ENCODE peak calls at places on chromosome 17, in five cellular contexts. P is fibroblast of pulmonary artery, N is fibroblast of the aortic adventitia, J is HCT116, A is fibroblast of lung. I is an unnamed sample.

GRCh38 chr17:4968166-4968915 is 724 bp upstream of the SPAG7 start:
- DNase-seq in P (no peak), N (peak), J (no peak), A (no peak), I (no peak)

GRCh38 chr17:65401581-65401980 is 159.9 kb downstream of the AXIN2 start:
- DNase-seq in P (no peak), N (no peak), J (no peak), A (no peak), I (no peak)

GRCh38 chr17:48610282-48611211 is at the start of gene HOXB7:
- DNase-seq in P (no peak), N (peak), J (no peak), A (no peak), I (no peak)

GRCh38 chr17:213286-214105 is 32.0 kb upstream of the DOC2B start:
- DNase-seq in P (no peak), N (no peak), J (no peak), A (no peak), I (no peak)

GRCh38 chr17:40850287-40850972 is 16.6 kb downstream of the KRT12 start:
- DNase-seq in P (peak), N (no peak), J (no peak), A (no peak), I (no peak)

GRCh38 chr17:33750943-33751701 is 458.0 kb upstream of the ASIC2 start:
- DNase-seq in P (peak), N (peak), J (peak), A (peak), I (peak)

GRCh38 chr17:41917957-41918391 is 777 bp downstream of the ACLY start:
- DNase-seq in P (peak), N (peak), J (no peak), A (peak), I (no peak)

GRCh38 chr17:57086069-57086930 is 1.3 kb downstream of the AKAP1 start:
- DNase-seq in P (peak), N (peak), J (no peak), A (peak), I (peak)

GRCh38 chr17:3804503-3804931 is 3.5 kb upstream of the ITGAE start:
- DNase-seq in P (peak), N (peak), J (no peak), A (peak), I (no peak)

GRCh38 chr17:45092932-45093430 is 31.9 kb downstream of the NMT1 start:
- DNase-seq in P (peak), N (peak), J (peak), A (peak), I (peak)

GRCh38 chr17:61307905-61308886 is 91.4 kb upstream of the TBX2 start:
- DNase-seq in P (peak), N (peak), J (no peak), A (peak), I (peak)

GRCh38 chr17:66171172-66171571 is 20.8 kb downstream of the CEP112 start:
- DNase-seq in P (no peak), N (no peak), J (no peak), A (no peak), I (no peak)

GRCh38 chr17:18246880-18247612 is 11.5 kb downstream of the FLII start:
- DNase-seq in P (peak), N (peak), J (no peak), A (peak), I (peak)

GRCh38 chr17:80758793-80759673 is 214.4 kb downstream of the RPTOR start:
- DNase-seq in P (no peak), N (peak), J (no peak), A (no peak), I (no peak)

GRCh38 chr17:42655528-42655927 is 3.6 kb upstream of the TUBG2 start:
- DNase-seq in P (no peak), N (peak), J (no peak), A (peak), I (peak)

GRCh38 chr17:21300601-21301571 is 16.4 kb downstream of the MAP2K3 start:
- DNase-seq in P (no peak), N (no peak), J (no peak), A (no peak), I (no peak)

GRCh38 chr17:80812362-80813088 is 179.1 kb upstream of the CHMP6 start:
- DNase-seq in P (no peak), N (no peak), J (no peak), A (no peak), I (no peak)

GRCh38 chr17:58219789-58220183 is 731 bp upstream of the MKS1 start:
- DNase-seq in P (no peak), N (no peak), J (no peak), A (no peak), I (peak)

GRCh38 chr17:31522284-31522931 is 130.9 kb downstream of the RAB11FIP4 start:
- DNase-seq in P (no peak), N (no peak), J (no peak), A (no peak), I (no peak)

GRCh38 chr17:81928497-81929252 is 1.1 kb upstream of the MAFG start:
- DNase-seq in P (no peak), N (no peak), J (no peak), A (no peak), I (no peak)

GRCh38 chr17:7220593-7221280 is 999 bp downstream of the ACADVL start:
- DNase-seq in P (peak), N (peak), J (no peak), A (peak), I (peak)

GRCh38 chr17:180380-181212 is 854 bp downstream of the DOC2B start:
- DNase-seq in P (no peak), N (no peak), J (no peak), A (no peak), I (no peak)

GRCh38 chr17:75764711-75765421 is at the start of gene GALK1:
- DNase-seq in P (peak), N (peak), J (no peak), A (peak), I (peak)

GRCh38 chr17:49552070-49552751 is 23.5 kb upstream of the NXPH3 start:
- DNase-seq in P (no peak), N (no peak), J (no peak), A (peak), I (no peak)

GRCh38 chr17:40348562-40349476 is 15.7 kb downstream of the GJD3 start:
- DNase-seq in P (no peak), N (no peak), J (no peak), A (peak), I (no peak)

GRCh38 chr17:27598337-27599050 is 32.5 kb upstream of the LGALS9 start:
- DNase-seq in P (no peak), N (no peak), J (no peak), A (no peak), I (no peak)

GRCh38 chr17:30391534-30391933 is 12.8 kb downstream of the CPD start:
- DNase-seq in P (no peak), N (no peak), J (no peak), A (no peak), I (no peak)

GRCh38 chr17:58303981-58304734 is 23.4 kb upstream of the MPO start:
- DNase-seq in P (peak), N (peak), J (peak), A (peak), I (peak)

GRCh38 chr17:9178319-9178718 is 157.0 kb downstream of the NTN1 start:
- DNase-seq in P (no peak), N (no peak), J (no peak), A (no peak), I (no peak)

GRCh38 chr17:29617481-29618271 is 5.0 kb downstream of the CORO6 start:
- DNase-seq in P (peak), N (peak), J (peak), A (peak), I (no peak)

GRCh38 chr17:81967533-81968395 is 6.8 kb upstream of the NOTUM start:
- DNase-seq in P (peak), N (peak), J (peak), A (peak), I (peak)

GRCh38 chr17:4852504-4853075 is 19.4 kb downstream of the MINK1 start:
- DNase-seq in P (peak), N (peak), J (no peak), A (peak), I (peak)

GRCh38 chr17:61410555-61411089 is 11.0 kb downstream of the TBX2 start:
- DNase-seq in P (peak), N (peak), J (no peak), A (peak), I (peak)

GRCh38 chr17:79111097-79111496 is 36.5 kb downstream of the ENGASE start:
- DNase-seq in P (no peak), N (no peak), J (no peak), A (no peak), I (no peak)

GRCh38 chr17:79108232-79108850 is 33.7 kb downstream of the ENGASE start:
- DNase-seq in P (no peak), N (no peak), J (no peak), A (no peak), I (no peak)

GRCh38 chr17:79107499-79108231 is 33.0 kb downstream of the ENGASE start:
- DNase-seq in P (no peak), N (no peak), J (no peak), A (no peak), I (no peak)

GRCh38 chr17:79108870-79109269 is 34.2 kb downstream of the ENGASE start:
- DNase-seq in P (no peak), N (no peak), J (no peak), A (no peak), I (no peak)

DNA sequence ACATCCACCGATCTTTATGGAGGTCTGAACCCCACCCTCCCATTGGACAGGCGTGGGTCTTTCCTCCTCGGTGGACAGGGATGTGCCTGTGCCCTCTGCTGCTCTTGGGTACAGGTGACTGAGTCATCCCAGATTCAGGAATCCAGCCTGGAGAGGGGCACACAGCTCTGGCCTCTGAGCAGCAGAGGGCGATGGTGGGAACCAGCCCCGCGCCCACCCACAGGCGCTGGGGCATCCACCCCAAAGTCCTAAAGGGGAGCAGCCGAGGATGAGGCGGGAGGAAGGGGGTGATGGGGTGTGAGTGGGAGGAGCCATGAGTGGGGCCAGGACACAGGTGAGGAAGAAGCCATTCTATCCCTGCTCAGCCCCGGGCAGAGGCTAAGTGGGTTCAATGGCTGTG is 35.0 kb downstream of the ENGASE start:
- DNase-seq in P (no peak), N (no peak), J (no peak), A (no peak), I (no peak)
- TF ChIP-seq CTCF in P (no peak), N (peak), J (peak), A (no peak), I (no peak)

GRCh38 chr17:63436523-63437110 is 9.5 kb downstream of the CYB561 start:
- DNase-seq in P (peak), N (peak), J (peak), A (no peak), I (no peak)
- TF ChIP-seq CTCF in P (peak), N (peak), J (peak), A (no peak), I (peak)

GRCh38 chr17:62907961-62908360 is 58.1 kb upstream of the TANC2 start:
- DNase-seq in P (no peak), N (no peak), J (no peak), A (no peak), I (no peak)
- TF ChIP-seq CTCF in P (no peak), N (no peak), J (no peak), A (no peak), I (no peak)

DNA sequence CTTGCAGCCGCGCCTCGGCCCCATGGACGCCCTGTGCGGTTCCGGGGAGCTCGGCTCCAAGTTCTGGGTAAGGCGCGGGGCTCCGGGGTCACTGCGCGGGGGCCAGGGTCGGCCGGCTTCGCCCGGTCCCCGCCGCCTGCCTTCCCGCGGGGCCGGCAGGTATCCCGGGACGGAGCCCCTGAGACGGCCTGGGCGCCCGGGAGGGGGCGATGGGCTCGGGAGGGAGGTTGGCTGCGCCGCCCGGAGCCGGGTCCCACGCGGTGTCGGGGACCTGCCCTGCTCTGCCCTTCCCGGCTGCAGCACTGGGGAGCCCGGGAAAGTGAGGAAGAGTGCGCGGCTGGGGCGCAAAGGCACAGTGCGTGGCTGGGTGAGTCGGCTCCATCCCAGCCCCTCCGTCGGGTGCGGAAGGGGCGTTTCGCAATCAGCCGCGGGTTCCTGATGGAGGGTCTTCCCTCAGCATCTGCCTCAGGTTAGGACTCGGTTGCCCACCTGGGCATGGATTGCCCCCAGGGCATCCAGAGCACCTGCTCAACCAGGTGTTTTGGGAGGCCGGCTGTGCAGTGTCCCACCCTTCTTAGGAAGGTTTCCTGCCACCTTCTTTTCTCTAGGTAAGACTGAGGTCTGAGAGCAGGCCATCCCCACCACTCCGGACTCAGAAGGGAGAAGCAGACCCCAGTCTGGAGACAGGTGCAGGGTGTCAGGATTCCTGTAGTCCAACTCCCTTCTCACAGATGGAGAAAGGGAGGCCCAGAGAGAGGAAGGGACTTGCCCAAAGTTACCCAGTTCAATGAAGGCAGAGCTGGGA is 436 bp downstream of the ABCC3 start:
- DNase-seq in P (no peak), N (no peak), J (no peak), A (no peak), I (no peak)
- TF ChIP-seq CTCF in P (no peak), N (no peak), J (peak), A (no peak), I (peak)